ENCODE peak calls at places on chromosomes 6 and 20, in seven cellular contexts. R is AG08395, V is uterus, S is HCT116, T is ELF-1, H is EH, M is HCEC 1CT. K is an unnamed sample.
A peak's percentile ranks its signal among the peaks of the same experiment; 100 is the strongest.

GRCh38 chr20:10919549-10920140 is 245.8 kb upstream of the JAG1 start:
- DNase-seq in S (no peak), V (peak; percentile 27), M (peak; percentile 83), T (no peak), H (peak; percentile 84), R (peak; percentile 57), K (no peak)

GRCh38 chr6:38034269-38034914 is 214.9 kb downstream of the ZFAND3 start:
- DNase-seq in S (peak; percentile 23), H (peak; percentile 60), T (no peak), M (peak; percentile 65), R (peak; percentile 31), V (no peak), K (no peak)

GRCh38 chr6:151804585-151805285 is 2.7 kb upstream of the ESR1 start:
- DNase-seq in T (no peak), R (no peak), M (no peak), S (no peak), H (no peak), V (no peak), K (no peak)

GRCh38 chr6:133396225-133396624 is 155.1 kb downstream of the EYA4 start:
- DNase-seq in V (no peak), S (no peak), H (no peak), M (peak; percentile 67), T (no peak), R (no peak), K (no peak)

GRCh38 chr6:31728767-31729514 is at the start of gene DDAH2:
- DNase-seq in M (no peak), T (no peak), R (no peak), H (no peak), V (peak; percentile 38), S (no peak), K (no peak)

GRCh38 chr20:50583422-50584150 is 73.4 kb downstream of the PTPN1 start:
- DNase-seq in H (no peak), V (no peak), T (no peak), M (no peak), R (no peak), S (no peak), K (no peak)

GRCh38 chr20:54995553-54995952 is 520.2 kb downstream of the DOK5 start:
- DNase-seq in R (no peak), S (no peak), M (no peak), H (no peak), T (no peak), V (no peak), K (no peak)

GRCh38 chr6:21942910-21943309 is 349.4 kb downstream of the SOX4 start:
- DNase-seq in M (no peak), S (no peak), H (peak; percentile 72), R (peak; percentile 18), T (no peak), V (no peak), K (no peak)

GRCh38 chr6:35146453-35146852 is 5.3 kb upstream of the TCP11 start:
- DNase-seq in T (peak; percentile 69), V (no peak), H (peak; percentile 74), S (peak; percentile 23), R (peak; percentile 70), M (no peak), K (peak; percentile 83)

GRCh38 chr6:7649037-7649810 is 59.2 kb downstream of the SNRNP48 start:
- DNase-seq in S (no peak), V (no peak), H (no peak), M (no peak), R (no peak), T (no peak), K (no peak)

GRCh38 chr20:35568645-35569044 is 26.8 kb downstream of the ERGIC3 start:
- DNase-seq in V (no peak), M (no peak), S (peak; percentile 16), T (peak; percentile 39), R (no peak), H (no peak), K (no peak)

GRCh38 chr20:1301031-1301529 is 27.9 kb downstream of the SDCBP2 start:
- DNase-seq in M (peak; percentile 70), R (peak; percentile 73), T (peak; percentile 66), S (peak; percentile 18), H (peak; percentile 78), V (no peak), K (no peak)

GRCh38 chr6:152748843-152749242 is 1.8 kb upstream of the VIP start:
- DNase-seq in H (peak; percentile 4), V (no peak), M (peak; percentile 7), R (no peak), S (no peak), T (no peak), K (no peak)

GRCh38 chr6:142254513-142254912 is 47.3 kb upstream of the ADGRG6 start:
- DNase-seq in H (no peak), V (no peak), T (no peak), R (no peak), M (no peak), S (no peak), K (no peak)

K was measured in thyroid gland.